ENCODE peak calls at places on chromosome 2, in eight cellular contexts. One of them, this sample, is unnamed.

GRCh38 chr2:9380702-9381628 is 42.4 kb downstream of the ITGB1BP1 start:
- DNase-seq in GM23248: peak; percentile 95
- DNase-seq in endothelial cell of umbilical vein: peak; percentile 68
- DNase-seq in astrocyte of the spinal cord: peak; percentile 92
- DNase-seq in right cardiac atrium: peak; percentile 80
- DNase-seq in HAP-1: no peak
- DNase-seq in cardiac muscle cell: no peak
- DNase-seq in A549: peak; percentile 91
- DNase-seq in this sample: no peak

GRCh38 chr2:13654416-13654815 is 937.7 kb downstream of the TRIB2 start:
- DNase-seq in GM23248: peak; percentile 9
- DNase-seq in endothelial cell of umbilical vein: no peak
- DNase-seq in astrocyte of the spinal cord: peak; percentile 20
- DNase-seq in right cardiac atrium: no peak
- DNase-seq in HAP-1: no peak
- DNase-seq in cardiac muscle cell: no peak
- DNase-seq in A549: no peak
- DNase-seq in this sample: no peak

GRCh38 chr2:224816816-224817215 is 100.7 kb upstream of the CCDC195 start:
- DNase-seq in GM23248: peak; percentile 79
- DNase-seq in endothelial cell of umbilical vein: peak; percentile 62
- DNase-seq in astrocyte of the spinal cord: peak; percentile 84
- DNase-seq in right cardiac atrium: no peak
- DNase-seq in HAP-1: no peak
- DNase-seq in cardiac muscle cell: no peak
- DNase-seq in A549: peak; percentile 47
- DNase-seq in this sample: no peak

GRCh38 chr2:128003463-128003862 is 24.4 kb downstream of the SAP130 start:
- DNase-seq in GM23248: no peak
- DNase-seq in endothelial cell of umbilical vein: no peak
- DNase-seq in astrocyte of the spinal cord: no peak
- DNase-seq in right cardiac atrium: no peak
- DNase-seq in HAP-1: no peak
- DNase-seq in cardiac muscle cell: no peak
- DNase-seq in A549: no peak
- DNase-seq in this sample: no peak

GRCh38 chr2:7430421-7430868 is 513.2 kb downstream of the RNF144A start:
- DNase-seq in GM23248: no peak
- DNase-seq in endothelial cell of umbilical vein: no peak
- DNase-seq in astrocyte of the spinal cord: no peak
- DNase-seq in right cardiac atrium: no peak
- DNase-seq in HAP-1: no peak
- DNase-seq in cardiac muscle cell: no peak
- DNase-seq in A549: no peak
- DNase-seq in this sample: no peak

GRCh38 chr2:140695163-140695562 is 1435.7 kb downstream of the LRP1B start:
- DNase-seq in GM23248: peak; percentile 72
- DNase-seq in endothelial cell of umbilical vein: peak; percentile 40
- DNase-seq in astrocyte of the spinal cord: peak; percentile 25
- DNase-seq in right cardiac atrium: no peak
- DNase-seq in HAP-1: no peak
- DNase-seq in cardiac muscle cell: no peak
- DNase-seq in A549: peak; percentile 45
- DNase-seq in this sample: no peak

GRCh38 chr2:160583162-160583522 is 89.5 kb upstream of the RBMS1 start:
- DNase-seq in GM23248: peak; percentile 56
- DNase-seq in endothelial cell of umbilical vein: peak; percentile 77
- DNase-seq in astrocyte of the spinal cord: peak; percentile 74
- DNase-seq in right cardiac atrium: no peak
- DNase-seq in HAP-1: peak; percentile 51
- DNase-seq in cardiac muscle cell: peak; percentile 9
- DNase-seq in A549: peak; percentile 62
- DNase-seq in this sample: no peak

GRCh38 chr2:176118606-176119370 is 2.2 kb downstream of the HOXD10 start:
- DNase-seq in GM23248: peak; percentile 78
- DNase-seq in endothelial cell of umbilical vein: peak; percentile 43
- DNase-seq in astrocyte of the spinal cord: no peak
- DNase-seq in right cardiac atrium: no peak
- DNase-seq in HAP-1: no peak
- DNase-seq in cardiac muscle cell: no peak
- DNase-seq in A549: peak; percentile 79
- DNase-seq in this sample: peak; percentile 90

GRCh38 chr2:33118648-33119047 is 171.9 kb downstream of the LTBP1 start:
- DNase-seq in GM23248: no peak
- DNase-seq in endothelial cell of umbilical vein: no peak
- DNase-seq in astrocyte of the spinal cord: no peak
- DNase-seq in right cardiac atrium: no peak
- DNase-seq in HAP-1: no peak
- DNase-seq in cardiac muscle cell: no peak
- DNase-seq in A549: no peak
- DNase-seq in this sample: no peak

GRCh38 chr2:196399736-196400691 is 228.6 kb upstream of the STK17B start:
- DNase-seq in GM23248: peak; percentile 94
- DNase-seq in endothelial cell of umbilical vein: peak; percentile 97
- DNase-seq in astrocyte of the spinal cord: peak; percentile 92
- DNase-seq in right cardiac atrium: no peak
- DNase-seq in HAP-1: no peak
- DNase-seq in cardiac muscle cell: no peak
- DNase-seq in A549: peak; percentile 76
- DNase-seq in this sample: no peak

GRCh38 chr2:236632295-236633218 is 62.9 kb downstream of the ACKR3 start:
- DNase-seq in GM23248: no peak
- DNase-seq in endothelial cell of umbilical vein: no peak
- DNase-seq in astrocyte of the spinal cord: no peak
- DNase-seq in right cardiac atrium: peak; percentile 16
- DNase-seq in HAP-1: no peak
- DNase-seq in cardiac muscle cell: no peak
- DNase-seq in A549: no peak
- DNase-seq in this sample: no peak

GRCh38 chr2:149164827-149165226 is 126.3 kb downstream of the LYPD6B start:
- DNase-seq in GM23248: no peak
- DNase-seq in endothelial cell of umbilical vein: no peak
- DNase-seq in astrocyte of the spinal cord: no peak
- DNase-seq in right cardiac atrium: no peak
- DNase-seq in HAP-1: no peak
- DNase-seq in cardiac muscle cell: no peak
- DNase-seq in A549: no peak
- DNase-seq in this sample: no peak

GRCh38 chr2:65608966-65609365 is 176.6 kb upstream of the SPRED2 start:
- DNase-seq in GM23248: no peak
- DNase-seq in endothelial cell of umbilical vein: no peak
- DNase-seq in astrocyte of the spinal cord: no peak
- DNase-seq in right cardiac atrium: no peak
- DNase-seq in HAP-1: no peak
- DNase-seq in cardiac muscle cell: no peak
- DNase-seq in A549: no peak
- DNase-seq in this sample: no peak

GRCh38 chr2:40251146-40251545 is 200.7 kb downstream of the SLC8A1 start:
- DNase-seq in GM23248: no peak
- DNase-seq in endothelial cell of umbilical vein: peak; percentile 55
- DNase-seq in astrocyte of the spinal cord: peak; percentile 48
- DNase-seq in right cardiac atrium: no peak
- DNase-seq in HAP-1: peak; percentile 49
- DNase-seq in cardiac muscle cell: no peak
- DNase-seq in A549: peak; percentile 17
- DNase-seq in this sample: no peak

GRCh38 chr2:207825033-207825957 is 55.6 kb upstream of the FZD5 start:
- DNase-seq in GM23248: no peak
- DNase-seq in endothelial cell of umbilical vein: no peak
- DNase-seq in astrocyte of the spinal cord: no peak
- DNase-seq in right cardiac atrium: no peak
- DNase-seq in HAP-1: no peak
- DNase-seq in cardiac muscle cell: no peak
- DNase-seq in A549: no peak
- DNase-seq in this sample: no peak

DNA sequence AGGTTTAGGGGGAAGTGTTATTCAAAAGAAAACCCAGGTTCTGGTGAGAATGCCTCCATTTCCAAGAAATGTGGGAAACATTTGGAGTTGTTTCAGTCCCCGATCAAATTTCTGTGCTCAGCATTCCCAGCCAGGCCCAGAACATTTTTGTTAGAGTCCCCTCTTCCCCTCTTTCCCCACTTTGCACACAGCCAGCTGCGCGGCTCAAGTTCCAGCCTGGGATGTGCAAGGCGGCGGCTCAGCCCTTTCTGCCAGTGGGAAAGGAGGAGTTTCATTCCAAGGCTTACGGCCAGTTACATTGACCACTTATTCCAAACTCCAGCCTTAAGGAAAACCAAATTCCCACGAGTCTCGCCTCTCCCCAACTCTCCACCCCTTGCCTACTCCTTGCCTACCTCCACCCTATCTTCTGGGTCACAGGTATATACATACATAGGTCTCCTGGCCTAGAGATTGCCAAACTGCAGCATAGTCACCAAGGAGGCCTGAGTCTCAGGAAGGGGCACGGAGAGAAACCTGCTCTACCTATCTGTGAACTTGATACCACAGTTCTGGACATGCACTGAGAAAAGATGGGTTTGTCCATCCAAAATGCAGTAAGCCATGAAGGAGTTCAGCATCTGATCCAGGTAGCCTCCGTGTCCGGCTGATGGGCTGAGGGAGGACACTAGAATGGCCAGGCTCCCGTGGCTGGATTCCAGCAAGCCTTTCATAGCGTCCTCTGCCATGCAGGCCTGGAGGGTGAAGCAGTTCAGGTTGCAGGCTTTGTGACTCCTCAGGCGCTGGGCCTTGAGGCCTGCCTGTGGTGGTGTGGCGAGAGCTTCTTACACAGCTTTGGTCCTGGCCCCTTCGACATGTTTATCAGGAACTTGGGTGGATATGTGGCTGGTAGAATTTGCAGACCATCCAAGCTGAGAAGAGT is 154.5 kb downstream of the ZFP36L2 start:
- DNase-seq in GM23248: peak; percentile 34
- DNase-seq in endothelial cell of umbilical vein: no peak
- DNase-seq in astrocyte of the spinal cord: no peak
- DNase-seq in right cardiac atrium: peak; percentile 89
- DNase-seq in HAP-1: no peak
- DNase-seq in cardiac muscle cell: no peak
- DNase-seq in A549: no peak
- DNase-seq in this sample: peak; percentile 85
- H3K4me3 ChIP-seq in GM23248: no peak overlapping the region
- H3K4me3 ChIP-seq in endothelial cell of umbilical vein: no peak overlapping the region
- H3K4me3 ChIP-seq in astrocyte of the spinal cord: no peak overlapping the region
- H3K4me3 ChIP-seq in right cardiac atrium: no peak overlapping the region
- H3K4me3 ChIP-seq in HAP-1: no peak overlapping the region
- H3K4me3 ChIP-seq in cardiac muscle cell: no peak overlapping the region
- H3K4me3 ChIP-seq in A549: no peak overlapping the region
- H3K4me3 ChIP-seq in this sample: no peak overlapping the region

GRCh38 chr2:190628651-190629378 is 20.1 kb upstream of the NAB1 start:
- DNase-seq in GM23248: no peak
- DNase-seq in endothelial cell of umbilical vein: no peak
- DNase-seq in astrocyte of the spinal cord: no peak
- DNase-seq in right cardiac atrium: no peak
- DNase-seq in HAP-1: no peak
- DNase-seq in cardiac muscle cell: no peak
- DNase-seq in A549: no peak
- DNase-seq in this sample: no peak

GRCh38 chr2:190625691-190626090 is 23.2 kb upstream of the NAB1 start:
- DNase-seq in GM23248: no peak
- DNase-seq in endothelial cell of umbilical vein: no peak
- DNase-seq in astrocyte of the spinal cord: no peak
- DNase-seq in right cardiac atrium: no peak
- DNase-seq in HAP-1: no peak
- DNase-seq in cardiac muscle cell: no peak
- DNase-seq in A549: no peak
- DNase-seq in this sample: no peak

GRCh38 chr2:190626656-190627055 is 22.2 kb upstream of the NAB1 start:
- DNase-seq in GM23248: peak; percentile 56
- DNase-seq in endothelial cell of umbilical vein: no peak
- DNase-seq in astrocyte of the spinal cord: no peak
- DNase-seq in right cardiac atrium: no peak
- DNase-seq in HAP-1: no peak
- DNase-seq in cardiac muscle cell: no peak
- DNase-seq in A549: no peak
- DNase-seq in this sample: no peak

DNA sequence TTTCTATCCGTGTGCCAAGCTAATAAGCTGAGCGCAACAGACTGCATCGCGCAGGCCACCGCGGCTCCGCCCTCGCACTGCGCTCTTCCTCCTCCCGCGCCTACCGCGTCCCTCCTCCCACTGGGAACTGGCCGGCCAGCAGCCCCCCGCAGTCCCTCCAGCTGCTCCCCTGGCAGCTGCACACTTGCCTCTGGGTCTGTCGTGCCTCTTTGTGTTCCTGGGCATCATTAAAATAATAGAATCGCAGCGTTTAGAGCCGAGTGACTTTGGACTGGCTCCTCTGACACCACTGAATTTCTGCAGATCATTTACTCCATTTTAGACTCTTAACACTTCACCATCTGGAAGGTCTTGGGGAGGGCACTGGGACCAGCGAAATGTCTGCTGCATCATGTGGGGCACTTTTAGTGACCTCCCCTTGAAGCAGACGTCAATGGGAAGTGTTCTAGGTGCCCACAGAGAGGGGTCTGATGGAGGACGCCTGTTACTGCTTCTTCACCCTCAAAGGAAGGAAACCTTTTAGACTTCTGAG is 20.9 kb upstream of the NAB1 start:
- DNase-seq in GM23248: peak; percentile 73
- DNase-seq in endothelial cell of umbilical vein: peak; percentile 23
- DNase-seq in astrocyte of the spinal cord: peak; percentile 13
- DNase-seq in right cardiac atrium: peak; percentile 86
- DNase-seq in HAP-1: no peak
- DNase-seq in cardiac muscle cell: no peak
- DNase-seq in A549: no peak
- DNase-seq in this sample: peak; percentile 76
- H3K4me3 ChIP-seq in GM23248: peak overlapping the region; percentile 71
- H3K4me3 ChIP-seq in endothelial cell of umbilical vein: peak overlapping the region; percentile 33
- H3K4me3 ChIP-seq in astrocyte of the spinal cord: peak overlapping the region; percentile 41
- H3K4me3 ChIP-seq in right cardiac atrium: peak overlapping the region; percentile 67
- H3K4me3 ChIP-seq in HAP-1: peak overlapping the region; percentile 13
- H3K4me3 ChIP-seq in cardiac muscle cell: no peak overlapping the region
- H3K4me3 ChIP-seq in A549: peak overlapping the region; percentile 32
- H3K4me3 ChIP-seq in this sample: peak overlapping the region; percentile 73

GRCh38 chr2:36456227-36456788 is 100.7 kb downstream of the CRIM1 start:
- DNase-seq in GM23248: peak; percentile 59
- DNase-seq in endothelial cell of umbilical vein: peak; percentile 87
- DNase-seq in astrocyte of the spinal cord: peak; percentile 70
- DNase-seq in right cardiac atrium: peak; percentile 95
- DNase-seq in HAP-1: no peak
- DNase-seq in cardiac muscle cell: peak; percentile 23
- DNase-seq in A549: no peak
- DNase-seq in this sample: peak; percentile 85
- H3K4me3 ChIP-seq in GM23248: no peak overlapping the region
- H3K4me3 ChIP-seq in endothelial cell of umbilical vein: no peak overlapping the region
- H3K4me3 ChIP-seq in astrocyte of the spinal cord: no peak overlapping the region
- H3K4me3 ChIP-seq in right cardiac atrium: peak overlapping the region; percentile 4
- H3K4me3 ChIP-seq in HAP-1: no peak overlapping the region
- H3K4me3 ChIP-seq in cardiac muscle cell: no peak overlapping the region
- H3K4me3 ChIP-seq in A549: no peak overlapping the region
- H3K4me3 ChIP-seq in this sample: no peak overlapping the region

GRCh38 chr2:75003276-75003675 is 44.8 kb downstream of the POLE4 start:
- DNase-seq in GM23248: no peak
- DNase-seq in endothelial cell of umbilical vein: no peak
- DNase-seq in astrocyte of the spinal cord: no peak
- DNase-seq in right cardiac atrium: no peak
- DNase-seq in HAP-1: no peak
- DNase-seq in cardiac muscle cell: no peak
- DNase-seq in A549: no peak
- DNase-seq in this sample: no peak
- H3K4me3 ChIP-seq in GM23248: no peak overlapping the region
- H3K4me3 ChIP-seq in endothelial cell of umbilical vein: no peak overlapping the region
- H3K4me3 ChIP-seq in astrocyte of the spinal cord: no peak overlapping the region
- H3K4me3 ChIP-seq in right cardiac atrium: no peak overlapping the region
- H3K4me3 ChIP-seq in HAP-1: no peak overlapping the region
- H3K4me3 ChIP-seq in cardiac muscle cell: no peak overlapping the region
- H3K4me3 ChIP-seq in A549: no peak overlapping the region
- H3K4me3 ChIP-seq in this sample: no peak overlapping the region

This sample was measured in kidney.